ENCODE peak calls at places on chromosomes 2 and 18, in four cellular contexts. K is cardiac muscle cell, Y is mucosa of gallbladder, X is NCI-H774. H is an unnamed sample.

GRCh38 chr2:2647156-2647555 is 316.1 kb upstream of the MYT1L start:
- DNase-seq in K (no peak), Y (no peak), X (no peak), H (no peak)

GRCh38 chr2:101823347-101823791 is 125.9 kb downstream of the MAP4K4 start:
- DNase-seq in X (no peak), Y (peak), K (peak), H (peak)

GRCh38 chr2:22055784-22056620 is 932.2 kb downstream of the TDRD15 start:
- DNase-seq in K (no peak), Y (peak), X (no peak), H (peak)

GRCh38 chr18:31538837-31539236 is 40.9 kb downstream of the DSG2 start:
- DNase-seq in Y (no peak), K (no peak), X (no peak), H (no peak)

GRCh38 chr2:47127862-47128543 is 27.1 kb downstream of the STPG4 start:
- DNase-seq in K (no peak), Y (no peak), X (no peak), H (no peak)

GRCh38 chr2:341017-341542 is 53.2 kb upstream of the ALKAL2 start:
- DNase-seq in K (no peak), X (no peak), Y (no peak), H (no peak)

GRCh38 chr2:127410871-127411396 is 7.3 kb upstream of the PROC start:
- DNase-seq in X (peak), K (peak), Y (no peak), H (no peak)

GRCh38 chr2:23658466-23658942 is 268.4 kb downstream of the ATAD2B start:
- DNase-seq in X (no peak), K (peak), Y (peak), H (peak)

GRCh38 chr2:33670392-33670937 is 71.4 kb upstream of the FAM98A start:
- DNase-seq in Y (no peak), K (no peak), X (no peak), H (no peak)

GRCh38 chr2:174485763-174486613 is 841 bp downstream of the GPR155 start:
- DNase-seq in X (no peak), Y (no peak), K (peak), H (peak)

GRCh38 chr2:48589170-48589767 is 28.4 kb upstream of the GTF2A1L start:
- DNase-seq in Y (peak), K (peak), X (peak), H (no peak)

GRCh38 chr2:216292886-216293291 is 79.4 kb downstream of the MARCHF4 start:
- DNase-seq in K (no peak), Y (no peak), X (no peak), H (no peak)

GRCh38 chr2:20381457-20381856 is 30.8 kb upstream of the PUM2 start:
- DNase-seq in Y (no peak), X (peak), K (peak), H (peak)

GRCh38 chr2:129748653-129749052 is 230.8 kb upstream of the RAB6C start:
- DNase-seq in K (no peak), X (no peak), Y (peak), H (peak)

GRCh38 chr2:143730155-143730949 is 601.1 kb downstream of the ARHGAP15 start:
- DNase-seq in X (no peak), Y (no peak), K (peak), H (no peak)

GRCh38 chr2:73779472-73780241 is at the start of gene DUSP11:
- DNase-seq in K (peak), Y (peak), X (peak), H (peak)

GRCh38 chr2:27442981-27443323 is 771 bp downstream of the KRTCAP3 start:
- DNase-seq in X (no peak), Y (no peak), K (no peak), H (no peak)

H was measured in HuH-7.